ENCODE peak calls at places on chromosomes 1 and 21, in seven cellular contexts. R is neuronal stem cell, G is fibroblast of lung, H is PC-3, M is thoracic aorta, U is neural progenitor cell, E is upper lobe of right lung. Z is an unnamed sample.
A peak's percentile ranks its signal among the peaks of the same experiment; 100 is the strongest.

GRCh38 chr1:158793604-158794003 is 12.6 kb upstream of the OR6N2 start:
- DNase-seq in R (no peak), G (no peak), H (no peak), M (no peak), U (peak; percentile 41), E (no peak), Z (no peak)

GRCh38 chr1:8349473-8349865 is 31.6 kb downstream of the SLC45A1 start:
- DNase-seq in R (no peak), G (no peak), H (no peak), M (no peak), U (no peak), E (no peak), Z (no peak)

GRCh38 chr1:204583909-204584632 is 67.9 kb downstream of the MDM4 start:
- DNase-seq in R (no peak), G (no peak), H (peak; percentile 37), M (no peak), U (no peak), E (no peak), Z (no peak)

GRCh38 chr1:203178083-203178482 is 2.5 kb upstream of the MYBPH start:
- DNase-seq in R (peak; percentile 45), G (no peak), H (peak; percentile 41), M (no peak), U (peak; percentile 89), E (no peak), Z (no peak)

GRCh38 chr1:226679853-226680516 is 59.1 kb downstream of the ITPKB start:
- DNase-seq in R (peak; percentile 95), G (peak; percentile 64), H (no peak), M (no peak), U (peak; percentile 97), E (peak; percentile 92), Z (peak; percentile 94)

GRCh38 chr1:203216274-203217138 is 13.0 kb downstream of the CHIT1 start:
- DNase-seq in R (peak; percentile 84), G (peak; percentile 75), H (peak; percentile 88), M (no peak), U (peak; percentile 85), E (no peak), Z (no peak)

GRCh38 chr21:37348664-37349063 is 17.9 kb upstream of the DYRK1A start:
- DNase-seq in R (no peak), G (peak; percentile 25), H (peak; percentile 45), M (no peak), U (peak; percentile 35), E (no peak), Z (no peak)

GRCh38 chr1:203173566-203173965 is 2.1 kb downstream of the MYBPH start:
- DNase-seq in R (no peak), G (no peak), H (no peak), M (no peak), U (no peak), E (no peak), Z (peak; percentile 8)

GRCh38 chr21:32412162-32412997 is at the start of gene EVA1C:
- DNase-seq in R (no peak), G (peak; percentile 63), H (peak; percentile 71), M (no peak), U (peak; percentile 63), E (peak; percentile 89), Z (peak; percentile 85)

GRCh38 chr1:180615493-180616290 is 16.1 kb upstream of the XPR1 start:
- DNase-seq in R (no peak), G (peak; percentile 27), H (no peak), M (no peak), U (no peak), E (no peak), Z (no peak)

GRCh38 chr1:152034654-152035405 is 2.0 kb downstream of the S100A11 start:
- DNase-seq in R (peak; percentile 56), G (peak; percentile 62), H (peak; percentile 90), M (no peak), U (peak; percentile 70), E (no peak), Z (peak; percentile 78)

GRCh38 chr21:28228624-28228995 is 764.1 kb downstream of the LTN1 start:
- DNase-seq in R (no peak), G (no peak), H (no peak), M (no peak), U (no peak), E (no peak), Z (no peak)

DNA sequence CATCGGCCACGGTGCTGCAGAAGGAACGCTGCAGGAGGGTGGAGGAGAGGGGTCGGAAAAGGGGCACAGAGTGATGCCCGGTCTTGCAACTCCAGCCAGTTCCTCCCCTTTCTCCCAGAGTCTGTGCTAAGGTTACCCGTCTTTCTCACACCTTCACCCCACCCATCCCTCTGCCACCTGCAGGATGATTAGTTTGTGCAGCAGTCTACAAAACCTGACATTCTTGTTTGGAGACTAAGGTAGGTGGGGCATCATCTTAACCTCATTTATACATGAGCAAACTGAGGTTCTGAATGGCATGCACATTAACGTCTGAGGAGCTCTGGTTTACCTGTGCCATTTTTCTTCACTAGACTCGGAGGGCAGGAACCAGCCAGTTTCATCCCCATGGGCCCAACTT is 232.3 kb downstream of the GRIK3 start:
- DNase-seq in R (no peak), G (no peak), H (no peak), M (no peak), U (no peak), E (no peak), Z (no peak)
- H3K36me3 ChIP-seq in R (no peaks in the 10 kb centered on the region), G (no peaks in the 10 kb centered on the region), H (no peaks in the 10 kb centered on the region), M (no peaks in the 10 kb centered on the region), U (no peaks in the 10 kb centered on the region), E (no peaks in the 10 kb centered on the region), Z (no peaks in the 10 kb centered on the region)

GRCh38 chr1:41171266-41171874 is 70.7 kb downstream of the SCMH1 start:
- DNase-seq in R (no peak), G (no peak), H (no peak), M (no peak), U (no peak), E (no peak), Z (no peak)

GRCh38 chr1:41169799-41170180 is 72.3 kb downstream of the SCMH1 start:
- DNase-seq in R (no peak), G (no peak), H (no peak), M (no peak), U (no peak), E (no peak), Z (no peak)

GRCh38 chr1:41174170-41174569 is 67.9 kb downstream of the SCMH1 start:
- DNase-seq in R (no peak), G (no peak), H (peak; percentile 78), M (no peak), U (no peak), E (no peak), Z (no peak)

GRCh38 chr1:41173651-41174050 is 68.5 kb downstream of the SCMH1 start:
- DNase-seq in R (no peak), G (no peak), H (no peak), M (no peak), U (no peak), E (no peak), Z (no peak)

DNA sequence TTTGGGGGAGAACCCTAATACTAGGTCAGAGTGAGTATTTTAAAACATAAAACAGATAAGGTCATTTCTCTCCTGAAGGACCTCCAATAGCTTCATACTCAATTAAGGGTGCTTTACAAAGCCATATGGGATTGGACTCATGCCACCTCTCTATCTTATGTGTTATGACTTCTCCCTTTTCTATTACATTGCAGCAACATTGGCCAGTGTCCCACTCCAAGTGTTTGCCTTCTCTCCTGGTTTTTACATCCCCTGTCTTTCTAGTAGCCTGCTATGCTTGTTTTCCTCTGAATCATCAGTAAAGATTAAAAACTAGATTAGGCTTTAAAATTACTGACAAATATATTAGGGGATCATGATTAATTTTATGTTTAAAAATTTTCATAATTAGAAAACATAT is 66.6 kb downstream of the SCMH1 start:
- DNase-seq in R (no peak), G (no peak), H (peak; percentile 80), M (no peak), U (no peak), E (no peak), Z (no peak)
- H3K36me3 ChIP-seq in R (peaks cover 2% of the 10 kb centered on the region), G (no peaks in the 10 kb centered on the region), H (no peaks in the 10 kb centered on the region), M (no peaks in the 10 kb centered on the region), U (no peaks in the 10 kb centered on the region), E (no peaks in the 10 kb centered on the region), Z (no peaks in the 10 kb centered on the region)

DNA sequence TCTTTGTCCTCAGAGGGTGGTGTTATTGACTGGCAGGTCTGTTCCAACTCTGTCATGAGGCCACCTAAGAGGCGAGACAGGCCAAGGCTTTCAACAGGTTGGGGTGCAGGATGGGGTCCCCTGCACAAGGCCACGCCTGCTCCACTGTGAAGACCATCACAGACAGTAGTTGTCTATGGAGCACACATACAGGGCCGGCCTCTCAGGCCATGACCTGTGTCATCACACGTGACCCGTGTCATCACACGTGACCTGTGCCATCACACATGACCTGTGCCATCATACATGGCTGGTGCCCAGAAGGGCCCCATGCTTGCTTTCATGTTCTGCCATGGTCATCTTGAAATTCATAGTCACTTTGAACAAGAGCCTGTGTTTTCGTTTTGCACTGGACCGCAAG is 91.9 kb downstream of the ARHGEF10L start:
- DNase-seq in R (no peak), G (no peak), H (no peak), M (no peak), U (no peak), E (no peak), Z (no peak)
- H3K36me3 ChIP-seq in R (peaks cover 23% of the 10 kb centered on the region), G (peaks cover 15% of the 10 kb centered on the region), H (no peaks in the 10 kb centered on the region), M (peaks cover 71% of the 10 kb centered on the region), U (no peaks in the 10 kb centered on the region), E (peaks cover 71% of the 10 kb centered on the region), Z (peaks cover 80% of the 10 kb centered on the region)

DNA sequence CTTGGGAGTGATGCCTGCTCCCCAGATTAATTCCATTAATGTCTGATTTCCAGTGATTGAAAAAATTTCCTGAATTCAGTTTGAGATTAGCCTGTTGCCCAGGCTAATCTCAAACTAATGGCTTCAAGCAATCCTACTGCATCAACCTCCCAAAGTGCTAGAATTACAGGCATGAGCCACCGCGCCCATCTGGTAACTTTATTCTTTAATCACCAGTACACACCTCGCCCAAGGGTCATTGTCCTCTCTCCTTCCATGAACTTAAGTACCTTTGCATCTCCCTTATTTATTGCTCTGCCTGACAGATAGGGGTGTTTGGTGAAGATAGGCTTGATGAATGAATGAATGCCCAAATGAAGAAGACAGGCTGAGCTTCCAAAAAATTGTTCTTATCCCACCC is 366.5 kb downstream of the SIPA1L2 start:
- DNase-seq in R (no peak), G (no peak), H (no peak), M (no peak), U (no peak), E (no peak), Z (no peak)
- H3K36me3 ChIP-seq in R (no peaks in the 10 kb centered on the region), G (no peaks in the 10 kb centered on the region), H (no peaks in the 10 kb centered on the region), M (no peaks in the 10 kb centered on the region), U (no peaks in the 10 kb centered on the region), E (no peaks in the 10 kb centered on the region), Z (no peaks in the 10 kb centered on the region)

GRCh38 chr1:39090757-39091156 is 64.6 kb downstream of the NDUFS5 start:
- DNase-seq in R (no peak), G (no peak), H (no peak), M (no peak), U (no peak), E (no peak), Z (no peak)
- H3K36me3 ChIP-seq in R (peaks cover 8% of the 10 kb centered on the region), G (peaks cover 1% of the 10 kb centered on the region), H (no peaks in the 10 kb centered on the region), M (no peaks in the 10 kb centered on the region), U (no peaks in the 10 kb centered on the region), E (no peaks in the 10 kb centered on the region), Z (no peaks in the 10 kb centered on the region)

DNA sequence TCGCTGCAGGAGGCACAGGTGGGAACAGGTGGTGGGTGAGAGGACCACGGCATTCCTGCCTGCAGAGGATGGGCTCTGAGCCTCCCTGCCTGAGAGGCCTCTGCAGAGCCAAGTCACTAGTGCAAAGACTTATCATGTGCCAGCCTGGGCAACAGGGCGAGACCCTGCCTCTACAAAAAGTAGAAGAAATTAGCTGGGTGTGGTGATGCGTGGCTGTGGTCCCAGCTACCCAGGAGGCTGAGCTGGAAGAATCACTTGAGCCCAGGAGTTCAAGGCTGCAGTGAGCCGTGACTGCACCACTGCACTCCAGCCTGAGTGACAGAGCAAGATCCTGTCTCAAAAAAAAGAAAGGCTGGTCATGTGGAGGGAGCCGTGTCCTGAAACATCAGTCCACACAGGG is 46.4 kb downstream of the PKNOX1 start:
- DNase-seq in R (no peak), G (no peak), H (no peak), M (no peak), U (no peak), E (peak; percentile 21), Z (no peak)
- H3K36me3 ChIP-seq in R (peaks cover 8% of the 10 kb centered on the region), G (peaks cover 13% of the 10 kb centered on the region), H (peaks cover 17% of the 10 kb centered on the region), M (peaks cover 13% of the 10 kb centered on the region), U (no peaks in the 10 kb centered on the region), E (peaks cover 62% of the 10 kb centered on the region), Z (peaks cover 65% of the 10 kb centered on the region)

Z was measured in suprapubic skin.